ENCODE peak calls at places on chromosome 19, in five cellular contexts. X, Z, D, C and Y are unnamed samples.

GRCh38 chr19:855566-856120 is 3.5 kb downstream of the ELANE start:
- DNase-seq in X (no peak), Z (no peak), D (no peak), C (no peak), Y (no peak)

GRCh38 chr19:42512743-42513304 is 15.5 kb downstream of the CEACAM1 start:
- DNase-seq in X (no peak), Z (no peak), D (no peak), C (no peak), Y (no peak)

GRCh38 chr19:49244256-49244655 is 80.7 kb downstream of the SLC6A16 start:
- DNase-seq in X (no peak), Z (no peak), D (no peak), C (no peak), Y (no peak)

GRCh38 chr19:39402417-39403297 is 4.0 kb upstream of the ZFP36 start:
- DNase-seq in X (peak; percentile 85), Z (peak; percentile 94), D (peak; percentile 7), C (peak; percentile 88), Y (peak; percentile 93)

GRCh38 chr19:2059422-2060201 is 8.6 kb upstream of the MKNK2 start:
- DNase-seq in X (no peak), Z (peak; percentile 67), D (peak; percentile 48), C (peak; percentile 64), Y (peak; percentile 98)

GRCh38 chr19:48991823-48992570 is 1.1 kb downstream of the GYS1 start:
- DNase-seq in X (no peak), Z (peak; percentile 78), D (no peak), C (peak; percentile 77), Y (peak; percentile 78)

GRCh38 chr19:38506375-38506722 is 72.9 kb downstream of the RYR1 start:
- DNase-seq in X (no peak), Z (no peak), D (no peak), C (no peak), Y (no peak)

GRCh38 chr19:18097993-18098890 is 664 bp downstream of the MAST3 start:
- DNase-seq in X (no peak), Z (no peak), D (no peak), C (no peak), Y (no peak)

GRCh38 chr19:48752511-48753365 is at the start of gene FUT1:
- DNase-seq in X (peak; percentile 11), Z (no peak), D (peak; percentile 37), C (no peak), Y (peak; percentile 82)

GRCh38 chr19:46503848-46504453 is 8.3 kb upstream of the PNMA8B start:
- DNase-seq in X (no peak), Z (no peak), D (no peak), C (no peak), Y (no peak)

GRCh38 chr19:10431254-10431942 is 11.1 kb downstream of the PDE4A start:
- DNase-seq in X (peak; percentile 61), Z (no peak), D (no peak), C (no peak), Y (peak; percentile 36)

GRCh38 chr19:6916952-6917351 is 29.6 kb downstream of the ADGRE1 start:
- DNase-seq in X (no peak), Z (no peak), D (no peak), C (no peak), Y (no peak)

GRCh38 chr19:58395979-58396627 is 647 bp downstream of the RNF225 start:
- DNase-seq in X (no peak), Z (no peak), D (no peak), C (no peak), Y (no peak)

GRCh38 chr19:11457115-11457514 is 21.7 kb downstream of the PRKCSH start:
- DNase-seq in X (no peak), Z (no peak), D (no peak), C (no peak), Y (no peak)

GRCh38 chr19:19475845-19476828 is 39.2 kb downstream of the TSSK6 start:
- DNase-seq in X (no peak), Z (no peak), D (no peak), C (no peak), Y (no peak)

GRCh38 chr19:56350416-56351045 is 35.9 kb upstream of the ZSCAN5A start:
- DNase-seq in X (no peak), Z (peak; percentile 23), D (peak; percentile 23), C (peak; percentile 44), Y (peak; percentile 37)

GRCh38 chr19:18469245-18470107 is 31.5 kb upstream of the ISYNA1 start:
- DNase-seq in X (no peak), Z (no peak), D (no peak), C (peak; percentile 24), Y (peak; percentile 52)

GRCh38 chr19:1354496-1355257 is 29.0 kb upstream of the NDUFS7 start:
- DNase-seq in X (peak; percentile 76), Z (peak; percentile 87), D (peak; percentile 83), C (peak; percentile 54), Y (peak; percentile 90)

GRCh38 chr19:17966497-17967257 is at the start of gene KCNN1:
- DNase-seq in X (no peak), Z (no peak), D (peak; percentile 15), C (no peak), Y (no peak)

GRCh38 chr19:17256130-17256529 is 8.4 kb downstream of the USHBP1 start:
- DNase-seq in X (no peak), Z (no peak), D (no peak), C (no peak), Y (no peak)

GRCh38 chr19:1590641-1591397 is 1.8 kb downstream of the MBD3 start:
- DNase-seq in X (no peak), Z (no peak), D (peak; percentile 8), C (no peak), Y (peak; percentile 28)

GRCh38 chr19:19578241-19578640 is 40.2 kb downstream of the CILP2 start:
- DNase-seq in X (no peak), Z (no peak), D (peak; percentile 17), C (no peak), Y (no peak)